ENCODE peak calls at places on chromosomes 12 and 14, in nine cellular contexts. H, V, C, P, W, X, K, S and T are unnamed samples.

GRCh38 chr12:56190695-56191155 is 1.4 kb upstream of the SMARCC2 start:
- DNase-seq in H (no peak), V (no peak), C (no peak), P (peak; percentile 33), W (no peak), X (no peak), K (no peak), S (no peak), T (no peak)

GRCh38 chr14:75125617-75126016 is 1.2 kb downstream of the NEK9 start:
- DNase-seq in H (no peak), V (peak; percentile 58), C (no peak), P (peak; percentile 22), W (no peak), X (peak; percentile 82), K (no peak), S (peak; percentile 76), T (no peak)

GRCh38 chr14:99604766-99605298 is 825 bp upstream of the CCDC85C start:
- DNase-seq in H (no peak), V (peak; percentile 36), C (no peak), P (peak; percentile 48), W (no peak), X (no peak), K (no peak), S (peak; percentile 37), T (peak; percentile 81)

GRCh38 chr12:55641595-55641994 is 4.9 kb downstream of the OR10P1 start:
- DNase-seq in H (no peak), V (no peak), C (no peak), P (no peak), W (no peak), X (no peak), K (no peak), S (no peak), T (no peak)

GRCh38 chr12:89709994-89710872 is 1.6 kb upstream of the ATP2B1 start:
- DNase-seq in H (peak; percentile 78), V (peak; percentile 26), C (peak; percentile 63), P (no peak), W (peak; percentile 60), X (peak; percentile 21), K (peak; percentile 67), S (no peak), T (peak; percentile 80)

GRCh38 chr12:109307051-109307450 is 2.0 kb downstream of the FOXN4 start:
- DNase-seq in H (no peak), V (no peak), C (no peak), P (no peak), W (no peak), X (no peak), K (no peak), S (no peak), T (no peak)

GRCh38 chr12:69947922-69948321 is 122.9 kb downstream of the MYRFL start:
- DNase-seq in H (no peak), V (no peak), C (no peak), P (no peak), W (no peak), X (no peak), K (no peak), S (no peak), T (no peak)

GRCh38 chr12:47414511-47414910 is 291.3 kb downstream of the RPAP3 start:
- DNase-seq in H (no peak), V (no peak), C (no peak), P (no peak), W (no peak), X (no peak), K (no peak), S (no peak), T (no peak)

GRCh38 chr12:9674226-9674590 is 4.7 kb downstream of the CLEC2D start:
- DNase-seq in H (no peak), V (no peak), C (no peak), P (no peak), W (no peak), X (no peak), K (no peak), S (no peak), T (no peak)

GRCh38 chr12:110705309-110705708 is 16.4 kb upstream of the HVCN1 start:
- DNase-seq in H (no peak), V (no peak), C (no peak), P (no peak), W (no peak), X (no peak), K (no peak), S (no peak), T (no peak)

GRCh38 chr12:1367731-1368285 is 226.6 kb downstream of the FBXL14 start:
- DNase-seq in H (no peak), V (no peak), C (no peak), P (no peak), W (no peak), X (no peak), K (no peak), S (no peak), T (no peak)

GRCh38 chr12:67940780-67941243 is 48.4 kb upstream of the IFNG-AS1 start:
- DNase-seq in H (no peak), V (peak; percentile 87), C (no peak), P (peak; percentile 30), W (no peak), X (peak; percentile 67), K (no peak), S (peak; percentile 25), T (no peak)

GRCh38 chr12:75526655-75527511 is 15.5 kb upstream of the KRR1 start:
- DNase-seq in H (no peak), V (peak; percentile 75), C (no peak), P (peak; percentile 70), W (no peak), X (peak; percentile 61), K (no peak), S (peak; percentile 80), T (no peak)

GRCh38 chr14:90579088-90579487 is 182.3 kb downstream of the CALM1 start:
- DNase-seq in H (no peak), V (no peak), C (no peak), P (no peak), W (no peak), X (no peak), K (no peak), S (no peak), T (no peak)

GRCh38 chr12:98373019-98373554 is 142.3 kb upstream of the TMPO start:
- DNase-seq in H (no peak), V (peak; percentile 68), C (no peak), P (peak; percentile 61), W (no peak), X (peak; percentile 52), K (no peak), S (peak; percentile 56), T (no peak)

GRCh38 chr12:105025890-105026289 is 39.8 kb downstream of the NOPCHAP1 start:
- DNase-seq in H (no peak), V (peak; percentile 15), C (no peak), P (no peak), W (peak; percentile 54), X (peak; percentile 22), K (peak; percentile 83), S (peak; percentile 82), T (no peak)

GRCh38 chr14:103293465-103293864 is 40.6 kb upstream of the EIF5 start:
- DNase-seq in H (no peak), V (no peak), C (no peak), P (no peak), W (no peak), X (no peak), K (peak; percentile 40), S (no peak), T (no peak)

GRCh38 chr14:92481386-92481785 is 32.2 kb upstream of the RIN3 start:
- DNase-seq in H (no peak), V (no peak), C (no peak), P (peak; percentile 20), W (no peak), X (no peak), K (peak; percentile 46), S (peak; percentile 82), T (no peak)
- TF ChIP-seq CTCF in H (no peak), V (peak; percentile 32), C (peak; percentile 31), P (peak; percentile 17), W (no peak), X (peak; percentile 62), K (peak; percentile 25), S (peak; percentile 48), T (peak; percentile 28)

GRCh38 chr14:38904959-38905358 is 198.1 kb downstream of the SEC23A start:
- DNase-seq in H (no peak), V (no peak), C (no peak), P (no peak), W (no peak), X (no peak), K (no peak), S (no peak), T (no peak)

GRCh38 chr14:38910092-38910491 is 192.9 kb downstream of the SEC23A start:
- DNase-seq in H (no peak), V (no peak), C (no peak), P (no peak), W (no peak), X (no peak), K (no peak), S (no peak), T (no peak)
- TF ChIP-seq CTCF in H (no peak), V (no peak), C (no peak), P (no peak), W (no peak), X (no peak), K (no peak), S (no peak), T (no peak)

GRCh38 chr14:39488600-39488999 is 56.4 kb upstream of the FBXO33 start:
- DNase-seq in H (no peak), V (no peak), C (no peak), P (no peak), W (no peak), X (peak; percentile 40), K (no peak), S (peak; percentile 12), T (no peak)

GRCh38 chr14:39492267-39492666 is 60.0 kb upstream of the FBXO33 start:
- DNase-seq in H (no peak), V (peak; percentile 54), C (no peak), P (peak; percentile 14), W (no peak), X (peak; percentile 80), K (no peak), S (peak; percentile 85), T (no peak)

DNA sequence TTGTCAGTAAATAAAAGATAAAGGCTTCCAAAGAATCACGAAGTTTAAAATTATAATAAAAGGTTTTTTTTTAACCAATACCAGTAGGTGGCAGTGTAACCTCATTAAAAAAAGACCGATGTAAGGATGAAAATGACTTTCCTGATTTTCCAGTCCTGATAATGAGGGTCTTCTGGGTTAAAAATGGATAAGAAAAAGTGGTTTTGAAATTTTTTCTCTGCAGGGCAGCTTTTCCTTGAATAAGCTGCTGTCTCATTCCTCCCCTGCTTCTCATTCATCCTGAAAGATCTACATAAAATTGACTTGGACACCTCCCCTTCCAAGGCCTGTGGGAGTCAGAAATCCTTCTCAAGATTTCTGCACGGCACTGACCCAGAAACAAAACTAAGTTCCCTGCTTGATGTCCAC is 58.9 kb upstream of the FBXO33 start:
- DNase-seq in H (no peak), V (peak; percentile 60), C (no peak), P (peak; percentile 35), W (no peak), X (peak; percentile 30), K (no peak), S (peak; percentile 70), T (no peak)
- TF ChIP-seq CTCF in H (peak; percentile 67), V (peak; percentile 73), C (peak; percentile 66), P (peak; percentile 74), W (no peak), X (peak; percentile 88), K (peak; percentile 48), S (peak; percentile 18), T (peak; percentile 84)

DNA sequence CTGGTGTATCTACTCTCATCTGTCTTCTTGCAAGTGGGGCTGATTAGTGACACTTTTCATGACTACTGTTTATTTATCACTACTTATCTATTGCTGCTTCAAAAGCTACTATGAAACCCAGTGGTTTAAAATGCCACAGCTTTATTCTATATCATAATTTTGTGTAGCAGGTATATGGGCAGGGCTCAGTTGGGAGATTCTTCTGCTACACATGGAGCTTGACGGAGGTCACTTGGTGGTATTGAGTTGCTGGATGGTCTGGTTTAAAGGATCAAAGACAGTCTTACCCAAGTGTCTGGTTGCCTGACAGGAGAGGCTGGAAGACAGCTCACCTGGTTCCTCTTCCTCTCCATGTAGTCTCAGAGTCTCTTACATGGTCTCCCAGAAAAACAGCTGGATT is 222.7 kb downstream of the TMEM132D start:
- DNase-seq in H (no peak), V (no peak), C (no peak), P (no peak), W (no peak), X (no peak), K (no peak), S (no peak), T (no peak)
- TF ChIP-seq CTCF in H (no peak), V (no peak), C (no peak), P (no peak), W (no peak), X (no peak), K (no peak), S (no peak), T (no peak)